ENCODE peak calls at places on chromosomes 12 and 14, in eight cellular contexts. E is HCEC 1CT; N is transverse colon; U is nucleus accumbens; H is A549; S is LoVo; Z is activated naive CD4-positive, alpha-beta T cell; C is HFFc6. W is an unnamed sample.

GRCh38 chr12:80966001-80966400 is 28.3 kb upstream of the LIN7A start:
- DNase-seq in Z (no peak), N (no peak), S (no peak), C (no peak), U (no peak), H (no peak), E (no peak), W (no peak)

GRCh38 chr12:6278439-6279255 is 31.8 kb upstream of the PLEKHG6 start:
- DNase-seq in S (peak; percentile 99), Z (peak; percentile 67), U (peak; percentile 52), H (peak; percentile 71), E (peak; percentile 88), N (peak; percentile 94), C (peak; percentile 57), W (peak; percentile 81)

GRCh38 chr12:47962198-47962597 is 1.2 kb upstream of the TMEM106C start:
- DNase-seq in H (no peak), C (no peak), U (no peak), S (no peak), N (no peak), E (no peak), Z (no peak), W (no peak)

GRCh38 chr14:21072781-21073339 is 2.8 kb downstream of the ARHGEF40 start:
- DNase-seq in H (no peak), Z (no peak), E (no peak), C (no peak), N (peak; percentile 68), S (no peak), U (no peak), W (no peak)

GRCh38 chr14:60642790-60643397 is 6.4 kb downstream of the SIX1 start:
- DNase-seq in C (no peak), Z (no peak), U (no peak), S (no peak), H (no peak), N (no peak), E (no peak), W (no peak)

GRCh38 chr12:46071769-46072624 is 81.6 kb upstream of the SCAF11 start:
- DNase-seq in Z (peak; percentile 12), C (peak; percentile 71), E (peak; percentile 64), H (peak; percentile 50), U (peak; percentile 7), S (peak; percentile 80), N (peak; percentile 83), W (peak; percentile 70)

GRCh38 chr12:111406474-111407370 is 999 bp downstream of the SH2B3 start:
- DNase-seq in C (no peak), U (no peak), Z (no peak), E (no peak), N (no peak), H (no peak), S (no peak), W (no peak)

GRCh38 chr14:91911474-91912032 is 35.9 kb downstream of the FBLN5 start:
- DNase-seq in H (peak; percentile 56), E (no peak), Z (no peak), C (no peak), U (no peak), S (peak; percentile 11), N (peak; percentile 37), W (no peak)

GRCh38 chr12:62834971-62835547 is 99.9 kb downstream of the PPM1H start:
- DNase-seq in U (no peak), C (peak; percentile 54), S (peak; percentile 29), Z (no peak), N (no peak), E (peak; percentile 55), H (no peak), W (no peak)

GRCh38 chr12:114339626-114340025 is 66.3 kb downstream of the TBX5 start:
- DNase-seq in E (no peak), U (no peak), H (no peak), N (no peak), Z (no peak), S (no peak), C (peak; percentile 87), W (no peak)

GRCh38 chr12:99043319-99043914 is 398.3 kb downstream of the APAF1 start:
- DNase-seq in U (peak; percentile 17), C (peak; percentile 43), S (peak; percentile 83), N (peak; percentile 37), Z (no peak), E (peak; percentile 24), H (peak; percentile 38), W (no peak)

GRCh38 chr14:101008196-101008595 is 104.7 kb upstream of the RTL1 start:
- DNase-seq in Z (no peak), S (no peak), H (no peak), E (no peak), C (no peak), U (no peak), N (no peak), W (no peak)

GRCh38 chr12:19683178-19683927 is 244.1 kb downstream of the AEBP2 start:
- DNase-seq in Z (no peak), U (no peak), N (no peak), E (peak; percentile 81), C (peak; percentile 58), S (no peak), H (peak; percentile 33), W (no peak)

GRCh38 chr12:132384916-132385315 is 55.5 kb upstream of the GALNT9 start:
- DNase-seq in E (no peak), C (no peak), Z (no peak), U (no peak), H (no peak), S (no peak), N (no peak), W (no peak)

GRCh38 chr12:57479376-57480115 is at the start of gene ARHGAP9:
- DNase-seq in N (no peak), U (no peak), Z (no peak), E (no peak), H (no peak), S (no peak), C (no peak), W (no peak)

GRCh38 chr12:70695361-70696023 is 58.3 kb upstream of the PTPRB start:
- DNase-seq in E (no peak), H (no peak), U (no peak), C (no peak), Z (no peak), S (no peak), N (no peak), W (no peak)

GRCh38 chr14:24093901-24094838 is at the start of gene PCK2:
- DNase-seq in Z (peak; percentile 49), U (peak; percentile 47), H (peak; percentile 97), E (peak; percentile 90), C (peak; percentile 87), S (peak; percentile 96), N (peak; percentile 96), W (peak; percentile 91)

GRCh38 chr12:31989987-31990386 is 30.8 kb downstream of the RESF1 start:
- DNase-seq in C (no peak), Z (no peak), U (no peak), E (no peak), N (no peak), H (no peak), S (no peak), W (no peak)

GRCh38 chr14:61126083-61126962 is 145.3 kb downstream of the SLC38A6 start:
- DNase-seq in S (no peak), C (no peak), H (no peak), Z (no peak), U (no peak), E (no peak), N (no peak), W (no peak)

GRCh38 chr12:31778687-31779086 is 49.9 kb upstream of the AMN1 start:
- DNase-seq in N (no peak), E (no peak), H (no peak), Z (no peak), C (no peak), U (no peak), S (no peak), W (no peak)

GRCh38 chr12:27709932-27710591 is 570 bp upstream of the MRPS35 start:
- DNase-seq in Z (no peak), S (peak; percentile 66), U (no peak), N (peak; percentile 35), H (no peak), C (peak; percentile 29), E (peak; percentile 60), W (no peak)

GRCh38 chr14:68576031-68576430 is 216.8 kb downstream of the ZFP36L1 start:
- DNase-seq in Z (no peak), C (no peak), S (no peak), N (no peak), U (no peak), H (no peak), E (peak; percentile 62), W (no peak)

GRCh38 chr12:52310622-52311281 is 10.4 kb downstream of the KRT83 start:
- DNase-seq in Z (no peak), N (no peak), H (no peak), C (peak; percentile 71), S (no peak), U (no peak), E (no peak), W (no peak)

GRCh38 chr12:116159175-116159574 is 118.3 kb downstream of the MED13L start:
- DNase-seq in C (peak; percentile 54), H (no peak), U (no peak), S (no peak), Z (no peak), N (no peak), E (peak; percentile 53), W (no peak)

GRCh38 chr14:79062226-79062625 is 892.1 kb downstream of the NRXN3 start:
- DNase-seq in E (no peak), Z (no peak), H (no peak), S (no peak), N (no peak), C (no peak), U (no peak), W (no peak)

GRCh38 chr14:101194356-101195308 is 291.1 kb upstream of the RTL1 start:
- DNase-seq in E (no peak), C (no peak), S (no peak), H (no peak), Z (no peak), N (no peak), U (no peak), W (no peak)

GRCh38 chr12:94362653-94363052 is 97.0 kb downstream of the CEP83 start:
- DNase-seq in Z (no peak), N (no peak), S (no peak), E (no peak), U (no peak), C (no peak), H (no peak), W (no peak)

GRCh38 chr12:102971227-102971626 is 13.8 kb downstream of the ASCL1 start:
- DNase-seq in C (no peak), Z (no peak), N (no peak), U (no peak), E (no peak), H (no peak), S (no peak), W (no peak)

GRCh38 chr14:53516261-53516774 is 363.2 kb upstream of the DDHD1 start:
- DNase-seq in H (no peak), Z (no peak), N (no peak), E (peak; percentile 76), S (no peak), U (no peak), C (peak; percentile 81), W (no peak)

W was measured in breast epithelium.